ENCODE peak calls at places on chromosomes 7 and 10, in four cellular contexts. One of them, this sample, is unnamed. For H3K9me3, the result is how much of the 10 kb centered on the place peaks cover.

GRCh38 chr7:1087462-1087809 is 477 bp upstream of the GPER1 start:
- DNase-seq in K562: no peak
- DNase-seq in HepG2: no peak
- DNase-seq in GM12878: no peak
- DNase-seq in this sample: no peak

GRCh38 chr10:51867956-51868355 is 168.6 kb upstream of the CSTF2T start:
- DNase-seq in K562: no peak
- DNase-seq in HepG2: no peak
- DNase-seq in GM12878: no peak
- DNase-seq in this sample: no peak

GRCh38 chr10:44978570-44979280 is at the start of gene DEPP1:
- DNase-seq in GM12878: no peak
- DNase-seq in K562: peak
- DNase-seq in HepG2: peak
- DNase-seq in this sample: peak

GRCh38 chr7:511476-512145 is 8.0 kb downstream of the PDGFA start:
- DNase-seq in GM12878: no peak
- DNase-seq in K562: no peak
- DNase-seq in HepG2: no peak
- DNase-seq in this sample: no peak

GRCh38 chr10:75556320-75556719 is 124.9 kb downstream of the LRMDA start:
- DNase-seq in HepG2: no peak
- DNase-seq in K562: no peak
- DNase-seq in GM12878: no peak
- DNase-seq in this sample: no peak

GRCh38 chr10:101053516-101053915 is 8.3 kb upstream of the KAZALD1 start:
- DNase-seq in HepG2: no peak
- DNase-seq in K562: no peak
- DNase-seq in GM12878: no peak
- DNase-seq in this sample: no peak

GRCh38 chr7:158097106-158097505 is 490.5 kb downstream of the PTPRN2 start:
- DNase-seq in HepG2: no peak
- DNase-seq in GM12878: no peak
- DNase-seq in K562: no peak
- DNase-seq in this sample: no peak

GRCh38 chr7:123154231-123154860 is 45.4 kb downstream of the SLC13A1 start:
- DNase-seq in GM12878: peak
- DNase-seq in K562: peak
- DNase-seq in HepG2: peak
- DNase-seq in this sample: peak

GRCh38 chr7:43727494-43727893 is 1.8 kb downstream of the COA1 start:
- DNase-seq in K562: no peak
- DNase-seq in GM12878: no peak
- DNase-seq in HepG2: no peak
- DNase-seq in this sample: no peak

GRCh38 chr7:137001041-137001440 is 132.6 kb downstream of the CHRM2 start:
- DNase-seq in HepG2: no peak
- DNase-seq in GM12878: no peak
- DNase-seq in K562: no peak
- DNase-seq in this sample: no peak

GRCh38 chr7:41085244-41085643 is 617.6 kb downstream of the INHBA start:
- DNase-seq in HepG2: no peak
- DNase-seq in GM12878: no peak
- DNase-seq in K562: no peak
- DNase-seq in this sample: no peak

GRCh38 chr7:111091623-111092370 is 870 bp downstream of the LRRN3 start:
- DNase-seq in K562: no peak
- DNase-seq in GM12878: no peak
- DNase-seq in HepG2: no peak
- DNase-seq in this sample: peak

GRCh38 chr10:90742189-90742588 is 115.7 kb downstream of the HTR7 start:
- DNase-seq in K562: no peak
- DNase-seq in GM12878: no peak
- DNase-seq in HepG2: no peak
- DNase-seq in this sample: no peak

GRCh38 chr10:118955531-118956252 is 73.8 kb upstream of the NANOS1 start:
- DNase-seq in HepG2: no peak
- DNase-seq in GM12878: no peak
- DNase-seq in K562: no peak
- DNase-seq in this sample: no peak

GRCh38 chr7:136938476-136938875 is 70.0 kb downstream of the CHRM2 start:
- DNase-seq in GM12878: no peak
- DNase-seq in HepG2: no peak
- DNase-seq in K562: no peak
- DNase-seq in this sample: no peak

GRCh38 chr10:1240341-1240775 is 184.2 kb downstream of the WDR37 start:
- DNase-seq in K562: no peak
- DNase-seq in GM12878: no peak
- DNase-seq in HepG2: no peak
- DNase-seq in this sample: peak

GRCh38 chr10:46052057-46052790 is 6.2 kb upstream of the MSMB start:
- DNase-seq in HepG2: peak
- DNase-seq in GM12878: no peak
- DNase-seq in K562: no peak
- DNase-seq in this sample: no peak

GRCh38 chr10:102782698-102783540 is 39.2 kb downstream of the WBP1L start:
- DNase-seq in GM12878: no peak
- DNase-seq in K562: no peak
- DNase-seq in HepG2: no peak
- DNase-seq in this sample: no peak

GRCh38 chr10:122052702-122053101 is 63.7 kb downstream of the TACC2 start:
- DNase-seq in HepG2: no peak
- DNase-seq in K562: no peak
- DNase-seq in GM12878: no peak
- DNase-seq in this sample: no peak

DNA sequence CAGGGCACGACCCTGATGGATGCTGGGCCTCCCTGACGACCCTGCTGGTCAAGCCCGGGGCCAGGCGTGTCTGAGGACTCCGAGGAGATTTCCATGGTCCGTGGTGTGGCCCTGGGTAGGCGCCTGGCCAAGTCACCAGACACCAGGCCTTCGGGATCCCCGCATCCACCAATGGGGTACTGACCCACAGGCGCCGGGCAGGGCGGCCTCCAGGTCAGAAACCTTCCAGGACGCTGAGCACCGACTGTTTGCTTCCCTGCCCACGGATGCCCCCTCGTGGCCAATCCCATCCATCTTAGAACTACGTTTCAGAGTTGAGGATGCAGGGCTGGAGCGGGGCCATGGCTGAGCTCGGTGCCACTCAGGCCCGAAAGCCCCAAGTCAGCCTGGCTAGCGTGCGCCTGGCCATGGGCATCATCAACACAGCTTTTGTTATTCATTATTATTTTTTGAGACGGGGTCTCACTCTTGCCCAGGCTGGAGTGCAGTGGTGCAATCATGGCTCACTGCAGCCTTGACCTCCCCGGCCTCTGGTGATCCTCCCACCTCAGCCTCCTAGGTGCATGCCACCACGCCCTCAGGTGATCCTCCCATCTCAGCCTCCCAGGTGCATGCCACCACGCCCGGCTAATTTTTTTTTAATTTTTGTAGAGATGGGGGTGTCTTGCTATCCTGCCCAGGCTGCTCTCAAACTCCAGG is 7.1 kb upstream of the AMZ1 start:
- DNase-seq in HepG2: peak
- DNase-seq in GM12878: no peak
- DNase-seq in K562: peak
- DNase-seq in this sample: peak
- TF ChIP-seq SMC3 in HepG2: peak
- TF ChIP-seq SMC3 in GM12878: peak
- TF ChIP-seq SMC3 in K562: peak
- TF ChIP-seq SMC3 in this sample: peak

GRCh38 chr10:96165726-96166125 is 35.6 kb downstream of the ZNF518A start:
- DNase-seq in GM12878: no peak
- DNase-seq in HepG2: no peak
- DNase-seq in K562: no peak
- DNase-seq in this sample: no peak

GRCh38 chr10:96168546-96168945 is 38.4 kb downstream of the ZNF518A start:
- DNase-seq in HepG2: no peak
- DNase-seq in GM12878: no peak
- DNase-seq in K562: no peak
- DNase-seq in this sample: no peak

GRCh38 chr10:96172666-96173065 is 42.6 kb downstream of the ZNF518A start:
- DNase-seq in K562: no peak
- DNase-seq in HepG2: no peak
- DNase-seq in GM12878: no peak
- DNase-seq in this sample: no peak

DNA sequence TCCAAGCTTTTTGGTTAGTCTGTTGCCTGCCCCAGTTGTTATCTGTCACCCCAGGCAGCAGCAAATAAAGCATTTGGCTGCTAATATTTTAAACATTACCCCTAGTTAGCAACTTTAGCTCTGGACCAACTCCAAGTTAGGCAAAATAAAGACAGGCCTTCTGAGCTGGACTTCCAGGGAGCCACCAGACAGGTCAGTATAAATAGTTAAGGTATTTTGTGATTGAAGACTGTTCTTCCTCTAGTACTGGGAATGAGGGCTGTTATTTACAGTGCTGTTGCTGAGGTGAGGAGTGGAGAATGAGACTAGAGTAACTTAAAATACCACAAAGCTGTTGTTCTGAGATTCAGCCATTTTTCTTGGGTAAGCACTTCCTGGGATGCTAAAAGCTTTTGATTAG is 40.1 kb downstream of the ZNF518A start:
- DNase-seq in K562: no peak
- DNase-seq in HepG2: no peak
- DNase-seq in GM12878: no peak
- DNase-seq in this sample: no peak
- H3K9me3 ChIP-seq in K562: under half
- H3K9me3 ChIP-seq in HepG2: under half
- H3K9me3 ChIP-seq in GM12878: under half
- H3K9me3 ChIP-seq in this sample: under half

GRCh38 chr7:34806831-34807230 is 148.8 kb downstream of the NPSR1 start:
- DNase-seq in GM12878: no peak
- DNase-seq in K562: no peak
- DNase-seq in HepG2: no peak
- DNase-seq in this sample: no peak
- TF ChIP-seq GABPA in GM12878: no peak
- TF ChIP-seq GABPA in K562: no peak
- TF ChIP-seq GABPA in HepG2: no peak
- TF ChIP-seq GABPA in this sample: no peak

DNA sequence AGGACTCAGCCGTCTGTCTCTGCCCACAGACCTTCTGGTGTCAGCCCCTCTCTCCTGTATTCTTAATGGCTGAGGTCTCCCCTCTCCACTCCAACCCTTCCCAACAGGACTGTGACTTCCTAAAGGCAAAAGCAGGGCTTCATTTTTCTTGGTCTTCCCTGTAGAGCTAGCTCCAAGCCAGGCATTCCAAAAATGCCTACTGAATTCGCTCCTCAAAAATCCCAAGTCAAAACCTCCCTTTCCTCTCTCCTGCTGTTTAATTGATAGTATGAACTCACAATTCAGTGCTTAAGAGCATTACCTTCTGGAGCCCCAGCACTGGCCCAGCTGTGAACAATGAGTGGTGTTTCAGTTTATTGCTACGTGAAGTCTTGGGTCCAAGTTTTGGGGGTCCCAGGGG is 628.4 kb downstream of the PARD3 start:
- DNase-seq in HepG2: no peak
- DNase-seq in K562: no peak
- DNase-seq in GM12878: no peak
- DNase-seq in this sample: no peak
- TF ChIP-seq SMC3 in HepG2: no peak
- TF ChIP-seq SMC3 in K562: no peak
- TF ChIP-seq SMC3 in GM12878: no peak
- TF ChIP-seq SMC3 in this sample: no peak

GRCh38 chr7:30956704-30957103 is 7.0 kb upstream of the GHRHR start:
- DNase-seq in GM12878: no peak
- DNase-seq in K562: no peak
- DNase-seq in HepG2: no peak
- DNase-seq in this sample: no peak
- H3K9me3 ChIP-seq in GM12878: under half
- H3K9me3 ChIP-seq in K562: under half
- H3K9me3 ChIP-seq in HepG2: under half
- H3K9me3 ChIP-seq in this sample: under half

GRCh38 chr7:35816514-35816913 is 15.7 kb downstream of the SEPTIN7 start:
- DNase-seq in HepG2: no peak
- DNase-seq in K562: no peak
- DNase-seq in GM12878: no peak
- DNase-seq in this sample: no peak
- TF ChIP-seq GABPA in HepG2: no peak
- TF ChIP-seq GABPA in K562: no peak
- TF ChIP-seq GABPA in GM12878: no peak
- TF ChIP-seq GABPA in this sample: no peak

This sample was measured in SK-N-SH.